ENCODE peak calls at places on chromosome X, in eight cellular contexts. A, Q, N, D, S, X, Z and I are unnamed samples.

GRCh38 chrX:153640736-153641574 is 6.0 kb upstream of the DUSP9 start:
- DNase-seq in A (no peak), Q (no peak), N (no peak), D (no peak), S (no peak), X (no peak), Z (no peak), I (no peak)

GRCh38 chrX:39133971-39134370 is 332.7 kb downstream of the MID1IP1 start:
- DNase-seq in A (no peak), Q (no peak), N (no peak), D (peak), S (no peak), X (no peak), Z (no peak), I (no peak)

GRCh38 chrX:21968333-21968732 is 27.8 kb downstream of the SMS start:
- DNase-seq in A (no peak), Q (no peak), N (no peak), D (no peak), S (no peak), X (no peak), Z (no peak), I (no peak)

GRCh38 chrX:103406256-103406655 is 29.9 kb downstream of the BEX3 start:
- DNase-seq in A (no peak), Q (no peak), N (no peak), D (no peak), S (no peak), X (no peak), Z (no peak), I (no peak)

GRCh38 chrX:148504412-148504950 is 4.1 kb downstream of the AFF2 start:
- DNase-seq in A (no peak), Q (no peak), N (no peak), D (no peak), S (no peak), X (no peak), Z (no peak), I (no peak)

GRCh38 chrX:34654939-34655338 is 2.1 kb downstream of the TMEM47 start:
- DNase-seq in A (no peak), Q (no peak), N (no peak), D (no peak), S (no peak), X (no peak), Z (no peak), I (no peak)

GRCh38 chrX:1564750-1565683 is 26.4 kb upstream of the AKAP17A start:
- DNase-seq in A (no peak), Q (no peak), N (no peak), D (no peak), S (no peak), X (no peak), Z (no peak), I (no peak)

GRCh38 chrX:65203545-65203944 is 227.3 kb upstream of the ZC4H2 start:
- DNase-seq in A (no peak), Q (no peak), N (no peak), D (no peak), S (no peak), X (no peak), Z (no peak), I (no peak)

GRCh38 chrX:53116101-53116500 is 22.2 kb downstream of the KANTR start:
- DNase-seq in A (no peak), Q (no peak), N (no peak), D (peak), S (no peak), X (peak), Z (no peak), I (no peak)

GRCh38 chrX:71616672-71617529 is 1.4 kb downstream of the CXCR3 start:
- DNase-seq in A (no peak), Q (no peak), N (no peak), D (no peak), S (no peak), X (no peak), Z (no peak), I (no peak)

GRCh38 chrX:38669425-38669824 is 108.1 kb downstream of the TSPAN7 start:
- DNase-seq in A (no peak), Q (no peak), N (no peak), D (no peak), S (no peak), X (no peak), Z (no peak), I (no peak)

GRCh38 chrX:11759461-11760311 is 1.6 kb downstream of the MSL3 start:
- DNase-seq in A (peak), Q (peak), N (peak), D (peak), S (peak), X (peak), Z (peak), I (peak)

GRCh38 chrX:110145854-110146253 is 142.9 kb downstream of the TMEM164 start:
- DNase-seq in A (no peak), Q (no peak), N (no peak), D (peak), S (no peak), X (peak), Z (no peak), I (no peak)

GRCh38 chrX:104137496-104137895 is 19.3 kb downstream of the SLC25A53 start:
- DNase-seq in A (no peak), Q (no peak), N (no peak), D (peak), S (no peak), X (no peak), Z (no peak), I (no peak)

GRCh38 chrX:56066016-56066415 is 166.1 kb upstream of the KLF8 start:
- DNase-seq in A (no peak), Q (no peak), N (no peak), D (no peak), S (no peak), X (no peak), Z (no peak), I (no peak)

GRCh38 chrX:30504309-30504708 is 73.3 kb downstream of the TASL start:
- DNase-seq in A (no peak), Q (no peak), N (no peak), D (peak), S (no peak), X (peak), Z (no peak), I (no peak)

GRCh38 chrX:57211906-57212305 is 74.6 kb upstream of the FAAH2 start:
- DNase-seq in A (no peak), Q (no peak), N (no peak), D (no peak), S (no peak), X (no peak), Z (no peak), I (no peak)

GRCh38 chrX:152405561-152405960 is 45.6 kb downstream of the GABRA3 start:
- DNase-seq in A (no peak), Q (no peak), N (no peak), D (no peak), S (no peak), X (no peak), Z (no peak), I (no peak)

GRCh38 chrX:11105080-11105479 is 6.1 kb upstream of the HCCS start:
- DNase-seq in A (no peak), Q (no peak), N (no peak), D (no peak), S (no peak), X (no peak), Z (no peak), I (no peak)

GRCh38 chrX:53357799-53358530 is 64.5 kb downstream of the SMC1A start:
- DNase-seq in A (no peak), Q (no peak), N (peak), D (peak), S (no peak), X (peak), Z (no peak), I (no peak)

GRCh38 chrX:24646745-24647182 is 383 bp downstream of the PCYT1B start:
- DNase-seq in A (peak), Q (no peak), N (no peak), D (no peak), S (no peak), X (peak), Z (no peak), I (no peak)

GRCh38 chrX:153884136-153885076 is 1.6 kb downstream of the L1CAM start:
- DNase-seq in A (no peak), Q (no peak), N (peak), D (no peak), S (no peak), X (no peak), Z (no peak), I (no peak)

GRCh38 chrX:56790778-56791177 is 61.7 kb downstream of the NBDY start:
- DNase-seq in A (no peak), Q (no peak), N (no peak), D (no peak), S (no peak), X (no peak), Z (no peak), I (no peak)

GRCh38 chrX:136076942-136077341 is 70.4 kb upstream of the FHL1 start:
- DNase-seq in A (no peak), Q (no peak), N (no peak), D (no peak), S (no peak), X (no peak), Z (no peak), I (no peak)

GRCh38 chrX:110015027-110015426 is 12.1 kb downstream of the TMEM164 start:
- DNase-seq in A (no peak), Q (no peak), N (no peak), D (peak), S (peak), X (no peak), Z (no peak), I (no peak)

GRCh38 chrX:55342533-55343501 is 78.1 kb upstream of the PAGE3 start:
- DNase-seq in A (no peak), Q (no peak), N (no peak), D (peak), S (no peak), X (peak), Z (peak), I (no peak)

GRCh38 chrX:80812176-80812575 is 2.5 kb upstream of the BRWD3 start:
- DNase-seq in A (no peak), Q (peak), N (no peak), D (peak), S (no peak), X (peak), Z (no peak), I (no peak)

GRCh38 chrX:28787206-28787605 is 200.0 kb downstream of the IL1RAPL1 start:
- DNase-seq in A (no peak), Q (no peak), N (no peak), D (peak), S (no peak), X (no peak), Z (no peak), I (no peak)

GRCh38 chrX:134528936-134529335 is 69.0 kb downstream of the HPRT1 start:
- DNase-seq in A (no peak), Q (no peak), N (no peak), D (peak), S (peak), X (no peak), Z (no peak), I (no peak)